ENCODE peak calls at places on chromosome 11, in nine cellular contexts. Z is CD8-positive, alpha-beta T cell; T is neuronal stem cell; G is GM23338; K is heart left ventricle; N is prostate gland; Y is adrenal gland; H is OCI-LY7; J is GM23248. E is an unnamed sample. For H3K36me3, the result is how much of the 10 kb centered on the place peaks cover.

GRCh38 chr11:65868076-65868667 is 4.4 kb downstream of the EFEMP2 start:
- DNase-seq in Z (no peak), T (peak), G (peak), K (no peak), N (no peak), Y (no peak), H (no peak), J (no peak), E (no peak)

GRCh38 chr11:30387891-30388861 is 65.3 kb downstream of the ARL14EP start:
- DNase-seq in Z (no peak), T (no peak), G (peak), K (no peak), N (no peak), Y (no peak), H (no peak), J (no peak), E (no peak)

GRCh38 chr11:26134481-26135355 is 197.2 kb upstream of the ANO3 start:
- DNase-seq in Z (no peak), T (peak), G (peak), K (no peak), N (no peak), Y (no peak), H (peak), J (peak), E (peak)

GRCh38 chr11:11476971-11477645 is 124.1 kb upstream of the CSNK2A3 start:
- DNase-seq in Z (no peak), T (no peak), G (no peak), K (no peak), N (no peak), Y (no peak), H (no peak), J (no peak), E (no peak)

GRCh38 chr11:84549221-84549620 is 1077.9 kb downstream of the DLG2 start:
- DNase-seq in Z (no peak), T (no peak), G (no peak), K (no peak), N (no peak), Y (no peak), H (peak), J (peak), E (no peak)

GRCh38 chr11:40683010-40683409 is 776.4 kb downstream of the LRRC4C start:
- DNase-seq in Z (no peak), T (no peak), G (peak), K (no peak), N (no peak), Y (no peak), H (no peak), J (no peak), E (no peak)

GRCh38 chr11:108307751-108308150 is 84.9 kb downstream of the ATM start:
- DNase-seq in Z (no peak), T (no peak), G (no peak), K (no peak), N (no peak), Y (no peak), H (no peak), J (no peak), E (no peak)

GRCh38 chr11:100576044-100577021 is 110.8 kb upstream of the ARHGAP42 start:
- DNase-seq in Z (no peak), T (peak), G (peak), K (no peak), N (peak), Y (peak), H (peak), J (peak), E (peak)

GRCh38 chr11:116849491-116849890 is 12.1 kb upstream of the APOA1 start:
- DNase-seq in Z (no peak), T (no peak), G (no peak), K (no peak), N (no peak), Y (no peak), H (no peak), J (no peak), E (no peak)

GRCh38 chr11:66864924-66865697 is 8.2 kb downstream of the LRFN4 start:
- DNase-seq in Z (no peak), T (no peak), G (no peak), K (no peak), N (no peak), Y (no peak), H (no peak), J (peak), E (no peak)

GRCh38 chr11:1870326-1870696 is 17.4 kb downstream of the LSP1 start:
- DNase-seq in Z (no peak), T (no peak), G (no peak), K (peak), N (no peak), Y (no peak), H (no peak), J (no peak), E (no peak)

GRCh38 chr11:125431009-125431408 is 65.1 kb downstream of the FEZ1 start:
- DNase-seq in Z (no peak), T (no peak), G (no peak), K (no peak), N (no peak), Y (no peak), H (no peak), J (no peak), E (no peak)

GRCh38 chr11:64241430-64242153 is 697 bp downstream of the FKBP2 start:
- DNase-seq in Z (peak), T (peak), G (peak), K (peak), N (peak), Y (peak), H (peak), J (peak), E (peak)

GRCh38 chr11:129266536-129266935 is 74.4 kb upstream of the ARHGAP32 start:
- DNase-seq in Z (no peak), T (no peak), G (no peak), K (no peak), N (no peak), Y (no peak), H (no peak), J (no peak), E (no peak)

GRCh38 chr11:129265125-129265788 is 73.1 kb upstream of the ARHGAP32 start:
- DNase-seq in Z (no peak), T (no peak), G (no peak), K (no peak), N (no peak), Y (no peak), H (no peak), J (no peak), E (no peak)

GRCh38 chr11:129267716-129268115 is 75.6 kb upstream of the ARHGAP32 start:
- DNase-seq in Z (no peak), T (no peak), G (no peak), K (no peak), N (no peak), Y (no peak), H (no peak), J (no peak), E (no peak)

GRCh38 chr11:129260750-129261149 is 68.6 kb upstream of the ARHGAP32 start:
- DNase-seq in Z (no peak), T (no peak), G (no peak), K (no peak), N (no peak), Y (no peak), H (no peak), J (no peak), E (no peak)

GRCh38 chr11:129264114-129264513 is 72.0 kb upstream of the ARHGAP32 start:
- DNase-seq in Z (no peak), T (no peak), G (no peak), K (no peak), N (no peak), Y (no peak), H (no peak), J (no peak), E (no peak)
- H3K27ac ChIP-seq in Z (no peak), T (no peak), G (no peak), K (no peak), N (no peak), Y (no peak), H (no peak), J (no peak), E (no peak)

GRCh38 chr11:111849631-111850030 is 21.8 kb downstream of the ALG9 start:
- DNase-seq in Z (no peak), T (no peak), G (no peak), K (no peak), N (no peak), Y (no peak), H (no peak), J (no peak), E (no peak)
- H3K36me3 ChIP-seq in Z (under half), T (under half), G (under half), K (half or more), N (under half), Y (under half), H (under half), J (under half), E (under half)

DNA sequence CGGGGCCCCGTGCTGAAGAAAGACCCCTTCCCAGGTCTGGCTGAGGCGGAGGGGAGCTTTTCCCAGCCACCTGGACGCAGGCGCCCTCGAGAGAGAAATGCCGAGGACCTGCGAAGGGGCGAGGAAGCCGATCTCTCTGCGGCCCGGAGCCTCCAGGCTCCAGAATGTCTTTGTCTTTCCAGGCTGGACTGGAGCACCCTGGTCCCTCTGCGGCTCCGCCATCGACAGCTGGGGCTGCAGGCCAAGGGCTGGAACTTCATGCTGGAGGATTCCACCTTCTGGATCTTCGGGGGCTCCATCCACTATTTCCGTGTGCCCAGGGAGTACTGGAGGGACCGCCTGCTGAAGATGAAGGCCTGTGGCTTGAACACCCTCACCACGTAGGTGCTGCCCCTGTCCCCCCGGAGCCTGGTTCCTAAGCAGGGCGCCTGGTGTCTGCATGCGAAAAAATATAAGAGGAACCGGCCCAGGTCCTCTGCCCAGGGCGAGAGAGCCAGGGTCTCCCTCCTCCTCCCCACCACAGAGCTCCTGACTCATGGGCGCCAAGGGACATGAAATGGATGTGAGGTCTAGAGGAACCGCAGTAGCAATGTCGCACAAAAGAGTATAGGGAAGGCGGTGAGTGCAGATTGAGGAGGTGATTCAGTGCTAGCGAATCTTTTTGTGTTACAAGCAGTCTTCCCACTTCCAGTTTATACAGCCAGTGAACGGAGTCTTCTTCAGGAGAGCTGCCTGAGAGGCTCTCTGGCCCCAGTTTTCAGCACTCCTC is 11.0 kb downstream of the GLB1L2 start:
- DNase-seq in Z (no peak), T (no peak), G (peak), K (no peak), N (peak), Y (no peak), H (no peak), J (no peak), E (no peak)
- H3K4me3 ChIP-seq in Z (no peak), T (no peak), G (no peak), K (no peak), N (no peak), Y (no peak), H (no peak), J (no peak), E (no peak)

DNA sequence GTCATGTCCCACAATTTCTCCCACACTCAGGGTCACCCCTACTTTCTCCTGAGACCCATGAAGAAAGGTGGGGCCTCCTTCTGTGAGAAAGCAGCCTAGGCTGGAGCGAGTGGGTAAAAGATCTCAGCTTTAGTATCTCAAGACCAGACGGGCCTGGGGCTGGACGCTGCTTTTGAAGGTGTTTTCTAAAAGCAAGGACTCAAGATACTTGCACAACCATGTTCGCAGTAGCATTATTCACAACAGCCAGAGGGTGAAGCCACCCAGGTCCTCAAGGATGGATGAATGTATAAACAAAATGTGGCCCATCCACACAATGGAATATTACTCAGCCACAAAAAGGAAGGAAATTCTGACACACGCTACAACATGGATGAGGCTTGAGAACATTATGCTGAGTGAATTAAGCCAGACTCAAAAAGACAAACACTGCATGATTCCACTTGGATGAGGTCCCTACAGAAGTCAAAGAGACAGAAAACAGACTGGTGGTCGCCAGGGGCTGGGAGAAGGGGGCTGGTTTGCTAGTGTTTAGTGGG is 10.6 kb downstream of the SHANK2 start:
- DNase-seq in Z (no peak), T (no peak), G (no peak), K (no peak), N (no peak), Y (no peak), H (no peak), J (no peak), E (no peak)
- H3K27ac ChIP-seq in Z (no peak), T (no peak), G (peak), K (no peak), N (peak), Y (no peak), H (no peak), J (no peak), E (peak)

DNA sequence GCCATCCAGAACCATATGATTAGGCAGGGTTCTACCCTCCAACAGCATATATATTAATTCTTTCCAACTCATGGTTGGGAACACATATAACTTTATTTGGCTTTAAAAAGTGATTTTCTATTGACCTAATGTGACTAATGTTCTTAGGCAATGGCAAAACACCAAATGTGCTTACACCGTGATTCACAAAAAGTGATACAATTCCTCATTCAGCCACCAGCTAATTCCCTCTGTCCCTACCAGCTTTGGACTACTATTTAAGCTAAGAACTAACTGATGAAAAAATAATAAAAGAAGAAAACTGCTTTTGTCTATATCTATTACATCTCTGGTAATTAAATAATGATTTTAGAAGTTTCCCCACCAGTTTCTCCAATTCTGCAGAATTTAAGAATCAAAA is 4.7 kb downstream of the CTSC start:
- DNase-seq in Z (no peak), T (no peak), G (no peak), K (no peak), N (no peak), Y (no peak), H (no peak), J (peak), E (no peak)
- H3K36me3 ChIP-seq in Z (under half), T (under half), G (under half), K (half or more), N (under half), Y (under half), H (half or more), J (under half), E (under half)

DNA sequence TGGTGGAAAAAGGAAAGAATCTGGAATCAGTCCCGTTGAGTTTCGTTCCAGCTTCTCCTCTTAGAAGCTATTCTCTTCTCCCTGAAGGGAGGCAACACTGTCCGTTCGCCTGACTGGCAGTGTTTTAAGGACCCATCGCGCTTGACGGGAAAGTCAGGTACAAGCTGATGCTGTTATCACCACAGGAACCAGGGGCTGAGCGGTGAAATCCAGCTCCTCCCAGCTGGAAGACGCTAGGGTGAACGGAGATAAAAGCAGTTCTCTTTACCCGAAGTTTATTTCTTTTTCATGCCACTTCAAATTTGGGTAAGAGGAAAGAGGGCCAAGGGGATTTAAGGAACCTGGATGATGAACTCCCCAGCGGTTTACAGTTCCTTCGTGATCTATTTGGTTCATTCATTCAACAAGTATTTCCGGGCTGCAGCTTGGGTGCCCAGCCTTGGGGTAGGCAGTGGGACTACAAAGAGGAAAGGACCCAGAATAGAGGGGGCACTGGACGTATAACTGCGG is 551 bp upstream of the DEUP1 start:
- DNase-seq in Z (no peak), T (no peak), G (peak), K (no peak), N (no peak), Y (no peak), H (no peak), J (peak), E (no peak)
- H3K4me3 ChIP-seq in Z (no peak), T (peak), G (peak), K (peak), N (peak), Y (no peak), H (no peak), J (peak), E (peak)

GRCh38 chr11:13183094-13183825 is 94.3 kb upstream of the BMAL1 start:
- DNase-seq in Z (no peak), T (no peak), G (peak), K (no peak), N (no peak), Y (no peak), H (no peak), J (peak), E (peak)
- H3K27ac ChIP-seq in Z (no peak), T (no peak), G (no peak), K (no peak), N (no peak), Y (no peak), H (no peak), J (peak), E (no peak)

DNA sequence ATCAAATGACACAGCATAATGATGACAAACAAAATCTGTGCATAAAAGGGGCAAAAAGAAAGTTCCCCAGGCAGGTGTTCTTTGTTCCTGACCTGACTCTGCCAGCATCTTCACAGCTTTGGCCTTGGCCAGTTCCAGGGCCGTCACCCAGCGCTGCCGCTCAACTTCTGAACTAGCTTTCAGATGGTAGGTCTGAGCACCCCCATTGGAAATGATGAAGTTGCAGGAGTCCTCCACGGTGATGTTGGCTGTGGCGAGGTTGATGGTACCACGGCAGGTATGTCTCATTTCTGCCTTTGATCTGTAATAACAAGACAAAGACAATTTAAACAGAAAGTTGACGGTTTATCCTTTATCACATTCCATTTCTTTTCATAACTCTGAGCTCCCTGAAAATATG is 5.3 kb downstream of the OSBP start:
- DNase-seq in Z (no peak), T (no peak), G (no peak), K (no peak), N (no peak), Y (no peak), H (no peak), J (no peak), E (no peak)
- H3K36me3 ChIP-seq in Z (half or more), T (under half), G (under half), K (half or more), N (under half), Y (under half), H (half or more), J (under half), E (under half)

E was measured in brain microvascular endothelial cell.